ENCODE peak calls at places on chromosomes 6 and 20, in nine cellular contexts. B, V, N, O, S, D, L, A and I are unnamed samples.

GRCh38 chr6:135667694-135668455 is 170.3 kb upstream of the AHI1 start:
- DNase-seq in B (peak), V (no peak), N (peak), O (peak), S (peak), D (peak), L (peak), A (no peak), I (peak)

GRCh38 chr6:28980797-28981390 is 24.2 kb downstream of the ZNF311 start:
- DNase-seq in B (peak), V (peak), N (peak), O (peak), S (peak), D (no peak), L (peak), A (peak), I (peak)

GRCh38 chr20:41329435-41330342 is 10.9 kb upstream of the LPIN3 start:
- DNase-seq in B (no peak), V (peak), N (peak), O (peak), S (peak), D (peak), L (peak), A (peak), I (peak)

GRCh38 chr6:6395581-6396197 is 75.2 kb upstream of the F13A1 start:
- DNase-seq in B (no peak), V (no peak), N (no peak), O (no peak), S (no peak), D (no peak), L (no peak), A (no peak), I (no peak)

GRCh38 chr6:85662251-85662650 is 19.6 kb upstream of the SYNCRIP start:
- DNase-seq in B (no peak), V (no peak), N (no peak), O (no peak), S (no peak), D (no peak), L (no peak), A (no peak), I (no peak)

GRCh38 chr20:48604936-48605335 is 222.9 kb downstream of the PREX1 start:
- DNase-seq in B (no peak), V (no peak), N (no peak), O (no peak), S (no peak), D (no peak), L (no peak), A (no peak), I (no peak)

GRCh38 chr6:4672772-4673171 is 103.4 kb upstream of the CDYL start:
- DNase-seq in B (no peak), V (no peak), N (no peak), O (peak), S (no peak), D (peak), L (no peak), A (no peak), I (no peak)

GRCh38 chr6:148395583-148396101 is 53.0 kb downstream of the SASH1 start:
- DNase-seq in B (no peak), V (no peak), N (no peak), O (no peak), S (no peak), D (no peak), L (no peak), A (no peak), I (no peak)

GRCh38 chr6:143607959-143608358 is 69.8 kb upstream of the PHACTR2 start:
- DNase-seq in B (no peak), V (no peak), N (no peak), O (no peak), S (no peak), D (no peak), L (no peak), A (no peak), I (no peak)

GRCh38 chr6:27772261-27773001 is 139.8 kb downstream of the OR2B2 start:
- DNase-seq in B (peak), V (peak), N (peak), O (peak), S (peak), D (peak), L (peak), A (peak), I (peak)

GRCh38 chr20:51456511-51457280 is 85.8 kb downstream of the NFATC2 start:
- DNase-seq in B (no peak), V (no peak), N (peak), O (peak), S (peak), D (peak), L (peak), A (no peak), I (peak)

GRCh38 chr6:137494967-137495595 is 887 bp upstream of the OLIG3 start:
- DNase-seq in B (peak), V (no peak), N (no peak), O (no peak), S (no peak), D (no peak), L (peak), A (no peak), I (no peak)